ENCODE peak calls at places on chromosomes 6 and 20, in eight cellular contexts. B is left ventricle myocardium inferior, Q is brain microvascular endothelial cell, F is body of pancreas, R is right lobe of liver, J is heart right ventricle, N is BE2C, I is mammary epithelial cell. D is an unnamed sample.
A peak's percentile ranks its signal among the peaks of the same experiment; 100 is the strongest.

GRCh38 chr6:836276-836853 is 143.4 kb upstream of the EXOC2 start:
- DNase-seq in F (no peak), B (no peak), Q (no peak), N (no peak), J (no peak), I (peak; percentile 67), R (peak; percentile 24), D (no peak)

GRCh38 chr20:828987-829386 is 4.5 kb upstream of the FAM110A start:
- DNase-seq in I (no peak), N (peak; percentile 15), R (no peak), Q (no peak), B (no peak), J (no peak), F (no peak), D (peak; percentile 34)

GRCh38 chr6:85126448-85127178 is 323.3 kb upstream of the NT5E start:
- DNase-seq in R (peak; percentile 47), N (peak; percentile 66), F (peak; percentile 15), B (peak; percentile 27), J (peak; percentile 22), Q (peak; percentile 75), I (peak; percentile 32), D (peak; percentile 79)

GRCh38 chr6:54654376-54654775 is 192.2 kb upstream of the FAM83B start:
- DNase-seq in B (no peak), J (no peak), R (no peak), F (no peak), I (no peak), Q (no peak), N (no peak), D (no peak)

GRCh38 chr20:3606021-3606420 is 57.2 kb downstream of the GFRA4 start:
- DNase-seq in R (no peak), F (no peak), B (no peak), N (no peak), J (no peak), I (peak; percentile 12), Q (peak; percentile 36), D (peak; percentile 40)

GRCh38 chr6:84657486-84657885 is 106.9 kb downstream of the TBX18 start:
- DNase-seq in Q (no peak), J (no peak), I (peak; percentile 17), B (no peak), F (no peak), R (no peak), N (no peak), D (no peak)

GRCh38 chr6:119325559-119326240 is 23.9 kb downstream of the MAN1A1 start:
- DNase-seq in N (no peak), B (no peak), F (no peak), J (no peak), R (no peak), Q (no peak), I (no peak), D (no peak)

GRCh38 chr6:42136508-42137191 is 5.8 kb downstream of the C6orf132 start:
- DNase-seq in Q (peak; percentile 76), I (peak; percentile 81), B (no peak), F (no peak), J (no peak), N (peak; percentile 73), R (no peak), D (peak; percentile 55)

GRCh38 chr20:10955166-10955565 is 281.4 kb upstream of the JAG1 start:
- DNase-seq in Q (no peak), N (no peak), B (no peak), I (no peak), R (no peak), J (no peak), F (no peak), D (no peak)

GRCh38 chr6:49868951-49869529 is 2.7 kb upstream of the CRISP1 start:
- DNase-seq in F (no peak), N (no peak), J (no peak), R (no peak), Q (no peak), I (no peak), B (no peak), D (no peak)

GRCh38 chr20:35739294-35740163 is 2.5 kb downstream of the RBM39 start:
- DNase-seq in F (no peak), J (no peak), B (no peak), Q (no peak), I (peak; percentile 56), R (no peak), N (peak; percentile 28), D (peak; percentile 64)

GRCh38 chr6:157193443-157193996 is 129.8 kb downstream of the TMEM242 start:
- DNase-seq in F (no peak), N (no peak), R (no peak), B (no peak), I (no peak), J (no peak), Q (no peak), D (peak; percentile 13)

GRCh38 chr6:161228911-161229591 is 44.8 kb downstream of the AGPAT4 start:
- DNase-seq in B (no peak), J (no peak), F (no peak), R (no peak), Q (peak; percentile 79), I (peak; percentile 62), N (no peak), D (no peak)

GRCh38 chr20:363319-364078 is 16.6 kb downstream of the NRSN2 start:
- DNase-seq in N (no peak), Q (no peak), I (peak; percentile 74), J (no peak), F (no peak), B (no peak), R (peak; percentile 34), D (no peak)

GRCh38 chr6:167141667-167142432 is 15.9 kb downstream of the GPR31 start:
- DNase-seq in R (peak; percentile 75), B (peak; percentile 28), N (peak; percentile 66), I (peak; percentile 20), Q (no peak), J (peak; percentile 56), F (peak; percentile 38), D (peak; percentile 70)

GRCh38 chr6:166474721-166475565 is 92.2 kb upstream of the MPC1 start:
- DNase-seq in N (no peak), B (no peak), R (peak; percentile 13), Q (no peak), F (no peak), I (no peak), J (no peak), D (no peak)

DNA sequence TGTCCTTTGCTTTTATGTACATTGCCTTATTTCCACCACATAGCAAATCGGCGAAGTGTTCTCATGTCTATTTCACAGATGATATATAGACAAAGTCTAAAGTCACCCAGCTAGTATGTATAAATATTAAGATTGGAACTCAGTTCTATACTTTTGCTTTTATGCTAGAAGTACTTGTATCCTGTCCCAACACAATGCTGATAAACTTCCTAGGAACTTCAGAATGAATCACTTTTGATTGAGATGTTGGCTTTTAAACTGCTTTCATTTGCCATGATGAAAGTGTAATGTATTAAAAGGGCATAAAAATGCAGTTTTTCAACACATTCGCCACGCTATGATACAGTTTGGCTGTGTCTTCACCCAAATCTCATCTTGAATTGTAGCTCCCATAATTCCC is 50.8 kb downstream of the GCLC start:
- DNase-seq in I (no peak), B (no peak), F (no peak), Q (no peak), J (no peak), R (no peak), N (no peak), D (no peak)
- H3K36me3 ChIP-seq in I (peaks cover 3% of the 10 kb centered on the region), B (peaks cover 19% of the 10 kb centered on the region), F (no peaks in the 10 kb centered on the region), Q (no peaks in the 10 kb centered on the region), J (no peaks in the 10 kb centered on the region), R (peaks cover 28% of the 10 kb centered on the region), N (peaks cover 3% of the 10 kb centered on the region), D (peaks cover 13% of the 10 kb centered on the region)

GRCh38 chr6:169246445-169246844 is 7.2 kb downstream of the THBS2 start:
- DNase-seq in R (no peak), N (no peak), J (no peak), B (no peak), I (no peak), Q (no peak), F (no peak), D (no peak)
- H3K4me3 ChIP-seq in R (no peak overlapping the region), N (no peak overlapping the region), J (no peak overlapping the region), B (no peak overlapping the region), I (no peak overlapping the region), Q (no peak overlapping the region), F (no peak overlapping the region), D (no peak overlapping the region)

GRCh38 chr6:101296184-101296583 is 97.3 kb upstream of the GRIK2 start:
- DNase-seq in N (peak; percentile 49), I (peak; percentile 28), J (no peak), F (no peak), R (no peak), B (no peak), Q (no peak), D (no peak)
- TF ChIP-seq CTCF in N (no peak), I (no peak), J (no peak), F (no peak), R (no peak), B (no peak), Q (no peak), D (no peak)

DNA sequence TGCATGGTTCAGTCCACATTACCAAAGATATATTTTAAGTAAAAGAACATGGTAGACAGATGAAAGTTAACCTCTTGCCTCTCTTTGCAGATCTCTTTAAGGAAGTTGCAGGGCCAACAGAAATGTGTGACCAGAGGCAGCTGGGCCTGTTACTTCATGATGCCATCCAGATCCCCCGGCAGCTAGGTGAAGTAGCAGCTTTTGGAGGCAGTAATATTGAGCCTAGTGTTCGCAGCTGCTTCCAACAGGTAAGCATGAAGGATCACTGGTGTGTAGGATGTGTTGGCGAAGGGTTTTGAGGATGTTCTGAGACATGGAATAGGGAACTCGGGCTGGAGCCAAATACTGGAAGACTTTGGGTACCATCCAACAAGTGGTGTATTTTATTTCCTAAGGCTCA is 508.6 kb downstream of the UTRN start:
- DNase-seq in R (no peak), N (no peak), F (no peak), I (no peak), J (no peak), Q (no peak), B (no peak), D (no peak)
- H3K36me3 ChIP-seq in R (peaks cover 17% of the 10 kb centered on the region), N (no peaks in the 10 kb centered on the region), F (peaks cover 15% of the 10 kb centered on the region), I (no peaks in the 10 kb centered on the region), J (no peaks in the 10 kb centered on the region), Q (peaks cover 6% of the 10 kb centered on the region), B (peaks cover 80% of the 10 kb centered on the region), D (peaks cover 6% of the 10 kb centered on the region)

D was measured in cardiac muscle cell.